ENCODE peak calls at places on chromosome 20, in four cellular contexts. F is K562, K is IMR-90, X is endothelial cell of umbilical vein. V is an unnamed sample. For H3K9me1, the result is how much of the 10 kb centered on the place peaks cover.

GRCh38 chr20:31595654-31596411 is 9.3 kb upstream of the ID1 start:
- DNase-seq in F (peak), K (peak), X (peak), V (peak)

GRCh38 chr20:5168582-5169396 is 42.0 kb downstream of the CDS2 start:
- DNase-seq in F (no peak), K (peak), X (peak), V (no peak)

GRCh38 chr20:2001119-2001518 is 7.3 kb upstream of the PDYN start:
- DNase-seq in F (no peak), K (no peak), X (no peak), V (no peak)

GRCh38 chr20:50855498-50856474 is 60.9 kb downstream of the BCAS4 start:
- DNase-seq in F (no peak), K (peak), X (no peak), V (no peak)

GRCh38 chr20:20593447-20594170 is 118.8 kb downstream of the RALGAPA2 start:
- DNase-seq in F (peak), K (peak), X (peak), V (no peak)

GRCh38 chr20:10131612-10132345 is 86.9 kb upstream of the SNAP25 start:
- DNase-seq in F (no peak), K (peak), X (no peak), V (no peak)

GRCh38 chr20:49415664-49416044 is 66.8 kb downstream of the KCNB1 start:
- DNase-seq in F (no peak), K (no peak), X (no peak), V (no peak)

GRCh38 chr20:49690899-49691620 is 22.6 kb downstream of the B4GALT5 start:
- DNase-seq in F (no peak), K (peak), X (peak), V (no peak)

GRCh38 chr20:59460352-59460751 is 144.0 kb upstream of the PHACTR3 start:
- DNase-seq in F (no peak), K (no peak), X (no peak), V (no peak)

GRCh38 chr20:39342463-39342862 is 380.3 kb downstream of the DHX35 start:
- DNase-seq in F (no peak), K (no peak), X (no peak), V (no peak)

GRCh38 chr20:13041574-13042457 is 33.0 kb downstream of the SPTLC3 start:
- DNase-seq in F (no peak), K (peak), X (no peak), V (no peak)

GRCh38 chr20:43975096-43975768 is 60.6 kb downstream of the TOX2 start:
- DNase-seq in F (no peak), K (peak), X (no peak), V (no peak)

GRCh38 chr20:44491635-44492395 is 16.1 kb downstream of the TTPAL start:
- DNase-seq in F (no peak), K (peak), X (no peak), V (no peak)

GRCh38 chr20:46117704-46118467 is at the start of gene CD40:
- DNase-seq in F (peak), K (peak), X (peak), V (peak)

GRCh38 chr20:51529027-51529749 is 13.3 kb downstream of the NFATC2 start:
- DNase-seq in F (peak), K (peak), X (peak), V (no peak)

GRCh38 chr20:35595456-35595855 is 20.2 kb upstream of the SPAG4 start:
- DNase-seq in F (no peak), K (no peak), X (no peak), V (no peak)

GRCh38 chr20:20755227-20755626 is 42.8 kb upstream of the RALGAPA2 start:
- DNase-seq in F (no peak), K (no peak), X (no peak), V (no peak)

GRCh38 chr20:11261533-11262000 is 587.8 kb upstream of the JAG1 start:
- DNase-seq in F (no peak), K (peak), X (no peak), V (no peak)

GRCh38 chr20:62066339-62066982 is 780 bp upstream of the TAF4 start:
- DNase-seq in F (peak), K (no peak), X (peak), V (no peak)

GRCh38 chr20:1894471-1894950 is 696 bp upstream of the SIRPA start:
- DNase-seq in F (peak), K (peak), X (peak), V (no peak)

GRCh38 chr20:34604980-34605788 is 46.7 kb downstream of the MAP1LC3A start:
- DNase-seq in F (no peak), K (peak), X (peak), V (no peak)

GRCh38 chr20:59425572-59425971 is 125.2 kb downstream of the EDN3 start:
- DNase-seq in F (no peak), K (no peak), X (no peak), V (no peak)

GRCh38 chr20:17676378-17676759 is 5.7 kb downstream of the RRBP1 start:
- DNase-seq in F (no peak), K (no peak), X (no peak), V (no peak)

GRCh38 chr20:1313236-1313964 is 15.5 kb downstream of the SDCBP2 start:
- DNase-seq in F (peak), K (peak), X (peak), V (no peak)

GRCh38 chr20:59673288-59673997 is 69.1 kb downstream of the PHACTR3 start:
- DNase-seq in F (no peak), K (no peak), X (no peak), V (no peak)

GRCh38 chr20:25197870-25198190 is 2.3 kb downstream of the ENTPD6 start:
- DNase-seq in F (no peak), K (no peak), X (no peak), V (no peak)

GRCh38 chr20:31811796-31812728 is 7.1 kb upstream of the MYLK2 start:
- DNase-seq in F (peak), K (peak), X (peak), V (no peak)

GRCh38 chr20:62064788-62065668 is 653 bp downstream of the TAF4 start:
- DNase-seq in F (peak), K (no peak), X (no peak), V (no peak)

GRCh38 chr20:24863356-24863755 is 85.7 kb upstream of the CST7 start:
- DNase-seq in F (no peak), K (peak), X (no peak), V (no peak)

DNA sequence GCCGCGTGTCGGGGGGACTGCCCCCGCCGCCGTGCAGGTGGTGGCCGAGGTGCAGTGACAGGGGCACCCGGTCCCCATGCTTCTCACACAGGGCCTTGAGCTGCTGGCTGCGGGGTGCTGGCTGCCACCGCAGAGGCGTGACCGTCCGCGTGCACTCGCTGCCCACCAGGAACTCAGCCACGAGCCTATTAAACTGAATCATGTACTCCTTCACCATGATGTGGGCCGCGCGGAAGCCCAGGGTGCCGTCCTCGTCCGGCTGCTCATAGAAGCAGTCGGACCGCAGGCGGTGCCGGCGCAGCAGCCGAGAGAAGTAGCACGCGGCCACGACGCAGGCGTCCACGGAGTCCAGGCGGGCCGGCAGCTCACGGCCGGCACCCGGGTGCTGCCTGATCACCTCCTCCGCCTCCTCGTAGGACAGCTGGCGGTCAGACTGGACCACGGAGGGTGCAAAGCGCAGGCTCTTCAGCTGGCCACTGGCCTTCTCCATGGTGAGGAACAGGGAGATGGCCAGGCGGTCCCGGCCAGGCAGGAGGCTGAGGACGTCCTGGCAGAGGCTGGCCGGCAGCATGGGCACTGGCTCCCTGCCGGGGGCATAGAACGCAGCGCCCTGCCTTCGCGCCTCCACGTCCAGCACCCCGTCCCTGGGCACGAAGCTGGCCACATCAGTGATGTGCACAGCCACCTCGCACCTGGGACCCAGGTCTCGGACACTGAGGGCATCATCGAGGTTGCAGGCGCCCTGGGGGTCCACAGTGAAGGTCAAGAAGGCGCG is 9.8 kb downstream of the HELZ2 start:
- DNase-seq in F (no peak), K (no peak), X (no peak), V (no peak)
- H3K9me1 ChIP-seq in F (under half), K (under half), X (under half), V (under half)

GRCh38 chr20:37352611-37352980 is 6.7 kb downstream of the SRC start:
- DNase-seq in F (no peak), K (no peak), X (no peak), V (no peak)

GRCh38 chr20:37353285-37353849 is 7.4 kb downstream of the SRC start:
- DNase-seq in F (no peak), K (no peak), X (no peak), V (no peak)

GRCh38 chr20:37355252-37356180 is 9.6 kb downstream of the SRC start:
- DNase-seq in F (no peak), K (no peak), X (no peak), V (no peak)

GRCh38 chr20:37356387-37356786 is 10.4 kb downstream of the SRC start:
- DNase-seq in F (no peak), K (no peak), X (no peak), V (no peak)

GRCh38 chr20:37354210-37355195 is 8.6 kb downstream of the SRC start:
- DNase-seq in F (no peak), K (no peak), X (no peak), V (no peak)
- H3K9me1 ChIP-seq in F (under half), K (under half), X (under half), V (under half)

DNA sequence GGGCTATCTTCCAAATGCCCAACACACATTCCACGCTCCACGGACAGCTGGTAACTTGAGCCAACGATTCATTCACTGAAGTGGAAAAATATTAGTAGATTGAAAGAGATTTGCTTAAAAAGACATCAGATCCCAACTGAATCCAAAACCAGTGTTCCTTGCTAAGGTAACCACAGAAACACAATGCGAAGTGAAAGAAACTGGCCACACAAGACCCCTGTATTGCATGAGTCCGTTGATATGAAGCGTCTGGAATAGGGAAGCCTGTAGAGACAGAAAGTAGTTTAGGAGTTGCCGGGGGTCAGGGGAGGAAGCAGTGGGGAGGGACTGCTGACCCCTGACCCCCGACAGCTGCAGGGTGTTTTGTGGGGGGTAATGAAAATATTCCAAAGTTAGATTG is 10.0 kb downstream of the PCK1 start:
- DNase-seq in F (no peak), K (no peak), X (no peak), V (no peak)
- H3K9me1 ChIP-seq in F (under half), K (under half), X (under half), V (under half)

GRCh38 chr20:60884277-60884676 is 367.8 kb upstream of the CDH4 start:
- DNase-seq in F (no peak), K (no peak), X (no peak), V (no peak)

GRCh38 chr20:60883517-60883916 is 368.5 kb upstream of the CDH4 start:
- DNase-seq in F (no peak), K (no peak), X (no peak), V (no peak)

GRCh38 chr20:60877071-60877470 is 375.0 kb upstream of the CDH4 start:
- DNase-seq in F (no peak), K (no peak), X (no peak), V (no peak)

DNA sequence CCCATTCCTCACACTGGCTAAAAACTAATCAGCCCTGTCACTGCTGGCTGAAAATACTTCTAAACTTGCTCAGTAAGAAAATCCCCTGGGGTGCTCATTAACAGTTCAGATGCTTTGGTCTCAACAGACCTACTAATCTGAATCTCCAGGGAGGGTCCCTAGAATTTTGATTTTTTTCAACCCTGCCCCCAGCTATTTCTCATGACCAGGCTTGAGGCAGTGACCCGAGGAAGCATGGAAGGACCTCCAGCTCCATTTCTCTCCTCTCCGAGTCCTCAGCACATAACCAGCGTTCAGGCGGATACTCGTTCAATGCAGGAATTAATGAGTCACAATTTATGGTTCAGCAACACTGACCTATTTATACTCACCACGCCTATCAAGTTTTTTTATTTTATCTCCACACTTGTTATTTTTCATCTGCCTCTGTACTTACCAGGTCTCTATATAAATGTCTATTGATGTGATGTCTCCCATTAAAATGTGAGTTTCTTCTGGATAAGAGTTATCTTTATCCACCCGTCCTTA is 369.2 kb upstream of the CDH4 start:
- DNase-seq in F (no peak), K (no peak), X (no peak), V (no peak)
- H3K9me1 ChIP-seq in F (under half), K (under half), X (under half), V (under half)

DNA sequence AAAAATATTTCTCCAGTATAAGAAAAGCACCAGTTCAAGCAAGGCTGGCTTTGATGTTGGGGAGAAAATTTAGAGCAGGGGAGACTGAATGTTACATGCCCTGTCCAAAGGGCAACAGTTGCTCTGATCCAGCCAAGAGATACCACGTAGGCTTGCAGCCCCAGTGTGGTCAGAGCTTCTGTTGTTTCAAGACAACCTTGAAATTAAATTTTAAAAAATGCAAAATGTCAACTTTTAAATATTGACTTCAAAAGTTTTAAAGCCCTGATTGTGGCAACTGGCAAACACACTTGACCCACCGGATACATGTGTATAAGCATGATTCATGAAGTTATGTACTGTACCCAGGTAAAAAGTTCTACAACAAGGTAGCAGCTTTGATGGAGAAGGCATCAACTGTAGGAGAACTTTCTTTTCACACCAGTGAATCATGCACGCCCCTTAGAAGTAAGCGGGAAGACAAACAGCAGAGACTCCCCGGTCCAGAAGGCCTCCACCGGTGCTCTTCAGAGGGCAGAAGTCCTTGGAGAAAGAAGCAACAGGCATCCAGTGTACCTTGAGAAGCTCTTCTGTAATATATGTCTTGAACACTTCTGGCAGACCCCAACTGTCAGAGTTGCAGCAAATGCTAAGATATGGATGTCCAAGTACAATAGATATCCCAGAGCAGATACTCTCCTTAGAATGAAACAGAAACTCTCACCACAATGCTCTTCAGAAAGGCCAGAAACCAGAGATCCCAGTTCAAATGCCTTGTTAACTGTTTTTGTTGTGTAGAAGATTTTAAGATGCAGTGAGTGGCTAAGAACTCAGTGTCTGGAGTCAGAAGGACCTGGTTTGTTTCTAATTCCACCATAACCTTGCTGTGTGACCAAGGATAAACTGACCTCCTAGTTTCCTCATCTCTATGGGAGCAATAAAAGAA is 115.4 kb downstream of the BCAS1 start:
- DNase-seq in F (no peak), K (no peak), X (no peak), V (no peak)
- H3K9me1 ChIP-seq in F (under half), K (under half), X (under half), V (under half)